ENCODE peak calls at places on chromosome 17, in five cellular contexts. T is A549, Y is HepG2, K is K562, B is upper lobe of left lung. C is an unnamed sample.
A peak's percentile ranks its signal among the peaks of the same experiment; 100 is the strongest.

GRCh38 chr17:44024271-44024663 is 9.5 kb upstream of the TMEM101 start:
- ATAC-seq in T (no peak), Y (peak; percentile 29), K (no peak), B (peak; percentile 16), C (no peak)

GRCh38 chr17:40333781-40334453 is 24.9 kb downstream of the RARA start:
- ATAC-seq in T (no peak), Y (no peak), K (no peak), B (peak; percentile 44), C (no peak)

GRCh38 chr17:75707096-75707720 is 14.1 kb upstream of the ITGB4 start:
- ATAC-seq in T (peak; percentile 92), Y (no peak), K (peak; percentile 39), B (peak; percentile 68), C (peak; percentile 83)

GRCh38 chr17:64920026-64920418 is 744 bp upstream of the LRRC37A3 start:
- ATAC-seq in T (no peak), Y (peak; percentile 34), K (peak; percentile 5), B (peak; percentile 5), C (peak; percentile 10)

GRCh38 chr17:72399608-72400487 is 279.0 kb downstream of the SOX9 start:
- ATAC-seq in T (no peak), Y (peak; percentile 87), K (no peak), B (no peak), C (no peak)

GRCh38 chr17:63945851-63946439 is 13.8 kb upstream of the CD79B start:
- ATAC-seq in T (no peak), Y (peak; percentile 20), K (no peak), B (no peak), C (no peak)

GRCh38 chr17:75289122-75289831 is at the start of gene SLC25A19:
- ATAC-seq in T (peak; percentile 97), Y (peak; percentile 97), K (peak; percentile 99), B (peak; percentile 100), C (peak; percentile 99)

GRCh38 chr17:58414596-58414997 is 2.7 kb downstream of the RNF43 start:
- ATAC-seq in T (no peak), Y (no peak), K (peak; percentile 66), B (no peak), C (no peak)

GRCh38 chr17:37446027-37446426 is 39.3 kb downstream of the TADA2A start:
- ATAC-seq in T (no peak), Y (no peak), K (no peak), B (no peak), C (no peak)

GRCh38 chr17:27759528-27759927 is 40.8 kb downstream of the NOS2 start:
- ATAC-seq in T (no peak), Y (no peak), K (no peak), B (no peak), C (no peak)

GRCh38 chr17:3828151-3828851 is 17.7 kb downstream of the NCBP3 start:
- ATAC-seq in T (peak; percentile 30), Y (peak; percentile 44), K (no peak), B (no peak), C (peak; percentile 81)

GRCh38 chr17:27480699-27481098 is 24.5 kb downstream of the KSR1 start:
- ATAC-seq in T (no peak), Y (no peak), K (no peak), B (no peak), C (no peak)

GRCh38 chr17:73834684-73835343 is 190.6 kb upstream of the SDK2 start:
- ATAC-seq in T (no peak), Y (no peak), K (no peak), B (no peak), C (no peak)

DNA sequence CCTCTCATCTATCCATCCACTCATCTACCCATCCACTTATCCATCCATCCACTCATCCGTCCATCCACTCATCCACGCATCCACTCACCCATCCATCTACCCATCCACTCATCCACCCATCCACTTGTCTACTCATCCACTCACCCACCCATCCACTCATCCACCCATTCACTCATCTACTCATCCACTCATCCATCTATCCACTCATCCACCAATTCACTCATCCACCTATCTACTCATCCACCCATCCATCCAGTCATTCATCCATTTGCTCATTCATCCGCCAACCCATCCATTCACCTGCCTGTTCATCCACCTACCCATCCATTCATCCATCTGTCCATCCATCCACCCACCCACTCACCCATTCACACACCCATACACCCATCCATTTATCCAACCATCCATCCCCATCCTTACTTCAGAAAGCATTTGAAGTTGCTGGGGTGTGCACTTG is 329.6 kb downstream of the SEC14L1 start:
- ATAC-seq in T (no peak), Y (no peak), K (no peak), B (no peak), C (no peak)
- H3K4me1 ChIP-seq in T (peaks cover 52% of the 10 kb centered on the region), Y (peaks cover 53% of the 10 kb centered on the region), K (peaks cover 33% of the 10 kb centered on the region), B (peaks cover 67% of the 10 kb centered on the region), C (peaks cover 95% of the 10 kb centered on the region)

DNA sequence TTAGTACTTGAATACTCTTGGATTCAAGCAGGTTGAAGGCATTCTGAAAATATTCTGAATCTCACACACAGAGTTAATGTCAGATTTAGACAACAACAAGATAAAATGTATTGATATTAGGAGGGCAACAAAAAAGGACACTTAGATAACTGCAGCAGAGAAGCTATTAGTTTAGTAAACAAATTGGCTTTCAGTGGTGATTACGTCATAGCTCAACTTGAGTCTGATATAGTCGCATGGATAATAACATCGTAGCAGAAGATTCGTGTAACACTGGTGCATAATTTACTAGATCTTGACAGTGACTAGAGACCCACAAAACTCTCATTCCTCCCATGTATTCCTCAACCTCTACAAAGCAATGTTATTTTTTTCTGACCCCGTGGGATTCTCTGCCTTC is 268.3 kb downstream of the KCNJ2 start:
- ATAC-seq in T (no peak), Y (no peak), K (no peak), B (no peak), C (no peak)
- TF ChIP-seq EP300 in T (no peak), Y (no peak), K (no peak), B (no peak), C (no peak)

GRCh38 chr17:7927596-7927995 is 2.1 kb downstream of the KCNAB3 start:
- ATAC-seq in T (no peak), Y (no peak), K (no peak), B (no peak), C (no peak)

GRCh38 chr17:7932483-7932891 is 481 bp downstream of the CNTROB start:
- ATAC-seq in T (peak; percentile 62), Y (peak; percentile 42), K (peak; percentile 57), B (peak; percentile 47), C (peak; percentile 27)

GRCh38 chr17:7931709-7932482 is at the start of the genes CNTROB and TRAPPC1:
- ATAC-seq in T (peak; percentile 86), Y (peak; percentile 94), K (peak; percentile 96), B (peak; percentile 99), C (peak; percentile 99)

GRCh38 chr17:7930841-7931631 is 710 bp downstream of the TRAPPC1 start:
- ATAC-seq in T (no peak), Y (peak; percentile 21), K (no peak), B (no peak), C (no peak)

GRCh38 chr17:7929158-7930029 is at the start of gene KCNAB3:
- ATAC-seq in T (no peak), Y (no peak), K (no peak), B (no peak), C (no peak)
- H3K4me3 ChIP-seq in T (no peak within 1 kb of the TSS), Y (no peak within 1 kb of the TSS), K (no peak within 1 kb of the TSS), B (no peak within 1 kb of the TSS), C (peak within 1 kb of the TSS; percentile 24)

GRCh38 chr17:59762826-59763374 is 55.4 kb downstream of the VMP1 start:
- ATAC-seq in T (no peak), Y (no peak), K (no peak), B (no peak), C (no peak)
- H3K4me1 ChIP-seq in T (peaks cover 54% of the 10 kb centered on the region), Y (peaks cover 35% of the 10 kb centered on the region), K (peaks cover 7% of the 10 kb centered on the region), B (peaks cover 3% of the 10 kb centered on the region), C (no peaks in the 10 kb centered on the region)

C was measured in gastroesophageal sphincter.